ENCODE peak calls at places on chromosomes 7 and 10, in ten cellular contexts. One of them, this sample, is unnamed.

GRCh38 chr10:124995605-124996004 is 53.7 kb downstream of the ZRANB1 start:
- DNase-seq in EL: no peak
- DNase-seq in psoas muscle: no peak
- DNase-seq in adrenal gland: peak
- DNase-seq in non-pigmented ciliary epithelial cell: no peak
- DNase-seq in HAP-1: no peak
- DNase-seq in GF-D8: no peak
- DNase-seq in HEK293T: no peak
- DNase-seq in pancreas: no peak
- DNase-seq in cardiac fibroblast: no peak
- DNase-seq in this sample: no peak

GRCh38 chr7:84536256-84536870 is 341.8 kb upstream of the SEMA3A start:
- DNase-seq in EL: peak
- DNase-seq in psoas muscle: no peak
- DNase-seq in adrenal gland: no peak
- DNase-seq in non-pigmented ciliary epithelial cell: no peak
- DNase-seq in HAP-1: no peak
- DNase-seq in GF-D8: no peak
- DNase-seq in HEK293T: no peak
- DNase-seq in pancreas: no peak
- DNase-seq in cardiac fibroblast: peak
- DNase-seq in this sample: peak

GRCh38 chr7:102302025-102302424 is 15.4 kb downstream of the SH2B2 start:
- DNase-seq in EL: no peak
- DNase-seq in psoas muscle: no peak
- DNase-seq in adrenal gland: no peak
- DNase-seq in non-pigmented ciliary epithelial cell: no peak
- DNase-seq in HAP-1: no peak
- DNase-seq in GF-D8: no peak
- DNase-seq in HEK293T: no peak
- DNase-seq in pancreas: no peak
- DNase-seq in cardiac fibroblast: no peak
- DNase-seq in this sample: no peak

GRCh38 chr7:134458341-134458805 is 527 bp downstream of the AKR1B1 start:
- DNase-seq in EL: peak
- DNase-seq in psoas muscle: peak
- DNase-seq in adrenal gland: no peak
- DNase-seq in non-pigmented ciliary epithelial cell: no peak
- DNase-seq in HAP-1: peak
- DNase-seq in GF-D8: no peak
- DNase-seq in HEK293T: peak
- DNase-seq in pancreas: peak
- DNase-seq in cardiac fibroblast: peak
- DNase-seq in this sample: peak

GRCh38 chr7:18086165-18087030 is 58.8 kb upstream of the PRPS1L1 start:
- DNase-seq in EL: peak
- DNase-seq in psoas muscle: peak
- DNase-seq in adrenal gland: no peak
- DNase-seq in non-pigmented ciliary epithelial cell: no peak
- DNase-seq in HAP-1: no peak
- DNase-seq in GF-D8: no peak
- DNase-seq in HEK293T: peak
- DNase-seq in pancreas: peak
- DNase-seq in cardiac fibroblast: peak
- DNase-seq in this sample: peak

GRCh38 chr7:53458636-53459035 is 423.2 kb downstream of the POM121L12 start:
- DNase-seq in EL: no peak
- DNase-seq in psoas muscle: no peak
- DNase-seq in adrenal gland: no peak
- DNase-seq in non-pigmented ciliary epithelial cell: no peak
- DNase-seq in HAP-1: no peak
- DNase-seq in GF-D8: no peak
- DNase-seq in HEK293T: no peak
- DNase-seq in pancreas: no peak
- DNase-seq in cardiac fibroblast: no peak
- DNase-seq in this sample: no peak

GRCh38 chr7:24968165-24968564 is 11.8 kb downstream of the OSBPL3 start:
- DNase-seq in EL: no peak
- DNase-seq in psoas muscle: no peak
- DNase-seq in adrenal gland: no peak
- DNase-seq in non-pigmented ciliary epithelial cell: no peak
- DNase-seq in HAP-1: no peak
- DNase-seq in GF-D8: no peak
- DNase-seq in HEK293T: no peak
- DNase-seq in pancreas: no peak
- DNase-seq in cardiac fibroblast: no peak
- DNase-seq in this sample: peak

GRCh38 chr10:21534611-21535493 is 820 bp downstream of the MLLT10 start:
- DNase-seq in EL: peak
- DNase-seq in psoas muscle: peak
- DNase-seq in adrenal gland: peak
- DNase-seq in non-pigmented ciliary epithelial cell: no peak
- DNase-seq in HAP-1: peak
- DNase-seq in GF-D8: no peak
- DNase-seq in HEK293T: peak
- DNase-seq in pancreas: peak
- DNase-seq in cardiac fibroblast: peak
- DNase-seq in this sample: peak

GRCh38 chr7:28410628-28411578 is 1.4 kb upstream of the CREB5 start:
- DNase-seq in EL: peak
- DNase-seq in psoas muscle: peak
- DNase-seq in adrenal gland: no peak
- DNase-seq in non-pigmented ciliary epithelial cell: no peak
- DNase-seq in HAP-1: no peak
- DNase-seq in GF-D8: peak
- DNase-seq in HEK293T: peak
- DNase-seq in pancreas: no peak
- DNase-seq in cardiac fibroblast: peak
- DNase-seq in this sample: peak